ENCODE peak calls at places on chromosomes 1 and 21, in six cellular contexts. D is head of caudate nucleus; O is activated naive CD4-positive, alpha-beta T cell; U is T1000; N is neuronal stem cell; X is activated CD4-positive, alpha-beta T cell treated with anti-CD3 and anti-CD28 coated beads for 24 hours. A is an unnamed sample.

GRCh38 chr1:175146535-175147213 is 45.9 kb downstream of the KIAA0040 start:
- DNase-seq in D (peak), O (peak), U (no peak), N (peak), X (peak), A (peak)

GRCh38 chr1:219518906-219519248 is 94.0 kb downstream of the ZC3H11B start:
- DNase-seq in D (no peak), O (no peak), U (no peak), N (no peak), X (no peak), A (no peak)

GRCh38 chr1:1171551-1172340 is 1.9 kb upstream of the TTLL10 start:
- DNase-seq in D (no peak), O (no peak), U (no peak), N (no peak), X (no peak), A (no peak)

GRCh38 chr1:119372493-119373086 is 4.0 kb downstream of the HAO2 start:
- DNase-seq in D (no peak), O (no peak), U (no peak), N (peak), X (no peak), A (no peak)

GRCh38 chr1:9653783-9654517 is 2.4 kb downstream of the PIK3CD start:
- DNase-seq in D (no peak), O (no peak), U (no peak), N (no peak), X (no peak), A (no peak)

GRCh38 chr1:93681549-93682412 is at the start of gene BCAR3:
- DNase-seq in D (peak), O (no peak), U (peak), N (peak), X (no peak), A (peak)

GRCh38 chr1:167723707-167724323 is 2.0 kb downstream of the MPZL1 start:
- DNase-seq in D (no peak), O (no peak), U (no peak), N (no peak), X (no peak), A (no peak)

GRCh38 chr1:180945151-180945550 is 32.5 kb downstream of the KIAA1614 start:
- DNase-seq in D (no peak), O (no peak), U (no peak), N (no peak), X (no peak), A (no peak)

GRCh38 chr1:218836264-218836663 is 337.4 kb upstream of the LYPLAL1 start:
- DNase-seq in D (no peak), O (no peak), U (no peak), N (no peak), X (no peak), A (no peak)

GRCh38 chr1:215166886-215167285 is 84.3 kb downstream of the KCNK2 start:
- DNase-seq in D (no peak), O (no peak), U (no peak), N (no peak), X (no peak), A (no peak)

GRCh38 chr1:235295902-235296350 is 32.1 kb downstream of the ARID4B start:
- DNase-seq in D (no peak), O (no peak), U (no peak), N (no peak), X (no peak), A (no peak)

GRCh38 chr1:223331301-223331700 is 32.7 kb downstream of the SUSD4 start:
- DNase-seq in D (no peak), O (no peak), U (no peak), N (no peak), X (no peak), A (no peak)

GRCh38 chr1:2279210-2279639 is 51.1 kb downstream of the SKI start:
- DNase-seq in D (no peak), O (no peak), U (no peak), N (peak), X (no peak), A (no peak)

GRCh38 chr1:240888039-240888786 is 276.3 kb upstream of the GREM2 start:
- DNase-seq in D (peak), O (no peak), U (no peak), N (peak), X (no peak), A (no peak)

GRCh38 chr1:3402258-3403010 is 52.0 kb upstream of the ARHGEF16 start:
- DNase-seq in D (no peak), O (no peak), U (peak), N (no peak), X (no peak), A (no peak)

GRCh38 chr1:184617433-184618029 is 137.1 kb downstream of the EDEM3 start:
- DNase-seq in D (no peak), O (no peak), U (no peak), N (no peak), X (no peak), A (no peak)

GRCh38 chr1:225447001-225447615 is 19.3 kb upstream of the LBR start:
- DNase-seq in D (no peak), O (no peak), U (no peak), N (no peak), X (no peak), A (no peak)

GRCh38 chr21:38819051-38819718 is 13.5 kb downstream of the ETS2 start:
- DNase-seq in D (no peak), O (no peak), U (no peak), N (no peak), X (no peak), A (no peak)

GRCh38 chr1:18414321-18414720 is 66.4 kb upstream of the KLHDC7A start:
- DNase-seq in D (no peak), O (no peak), U (no peak), N (no peak), X (no peak), A (peak)

GRCh38 chr1:55015123-55015522 is 16.4 kb downstream of the BSND start:
- DNase-seq in D (no peak), O (no peak), U (no peak), N (no peak), X (no peak), A (peak)

GRCh38 chr1:23167353-23168078 is 1.1 kb downstream of the LUZP1 start:
- DNase-seq in D (peak), O (no peak), U (peak), N (peak), X (no peak), A (peak)

GRCh38 chr1:93178418-93178817 is 1.8 kb downstream of the TMED5 start:
- DNase-seq in D (no peak), O (no peak), U (no peak), N (no peak), X (no peak), A (no peak)